ENCODE peak calls at places on chromosomes 2 and 18, in five cellular contexts. Q, R, P, K and F are unnamed samples.

GRCh38 chr2:221747289-221747972 is 175.3 kb upstream of the EPHA4 start:
- DNase-seq in P (no peak), R (no peak), Q (no peak), K (no peak), F (no peak)

GRCh38 chr2:172200495-172201085 is 97.9 kb upstream of the DLX2 start:
- DNase-seq in R (no peak), K (no peak), Q (no peak), P (no peak), F (peak)

GRCh38 chr2:151162185-151162584 is 99.5 kb downstream of the RBM43 start:
- DNase-seq in K (no peak), Q (no peak), P (no peak), R (no peak), F (peak)

GRCh38 chr2:215550331-215550730 is 114.5 kb upstream of the FN1 start:
- DNase-seq in Q (no peak), K (no peak), R (no peak), P (no peak), F (no peak)

GRCh38 chr2:22904126-22904684 is 480.8 kb upstream of the KLHL29 start:
- DNase-seq in K (peak), P (peak), Q (peak), R (peak), F (peak)

GRCh38 chr2:207990784-207991183 is 34.5 kb downstream of the PLEKHM3 start:
- DNase-seq in K (no peak), R (no peak), P (no peak), Q (no peak), F (no peak)

GRCh38 chr2:24272161-24272802 is 88.1 kb downstream of the ITSN2 start:
- DNase-seq in Q (no peak), P (no peak), K (no peak), R (no peak), F (no peak)

GRCh38 chr2:68799615-68800400 is 65.2 kb downstream of the ARHGAP25 start:
- DNase-seq in K (no peak), Q (no peak), R (no peak), P (no peak), F (no peak)

GRCh38 chr18:48991299-48992055 is 40.7 kb upstream of the SMAD7 start:
- DNase-seq in Q (no peak), P (no peak), K (no peak), R (peak), F (no peak)

GRCh38 chr2:171523339-171523931 is 1.2 kb downstream of the CYBRD1 start:
- DNase-seq in K (peak), R (peak), P (peak), Q (peak), F (peak)

GRCh38 chr2:27095745-27096651 is 9.4 kb downstream of the KHK start:
- DNase-seq in R (peak), Q (peak), P (peak), K (peak), F (peak)

GRCh38 chr2:85583667-85584353 is 421 bp upstream of the VAMP5 start:
- DNase-seq in Q (no peak), R (no peak), K (no peak), P (peak), F (no peak)

GRCh38 chr2:10978112-10978670 is 66.5 kb downstream of the KCNF1 start:
- DNase-seq in K (no peak), P (no peak), R (no peak), Q (no peak), F (no peak)

GRCh38 chr2:218259099-218259921 is 1.5 kb upstream of the GPBAR1 start:
- DNase-seq in R (no peak), Q (no peak), K (no peak), P (no peak), F (peak)

GRCh38 chr2:150178591-150178990 is 308.9 kb downstream of the RND3 start:
- DNase-seq in Q (no peak), K (no peak), P (no peak), R (no peak), F (no peak)

GRCh38 chr2:107936427-107937359 is 49.6 kb upstream of the SLC5A7 start:
- DNase-seq in P (no peak), K (no peak), Q (no peak), R (no peak), F (peak)
- TF ChIP-seq CTCF in P (peak), K (peak), Q (peak), R (peak), F (peak)

GRCh38 chr2:30639836-30640235 is 167.4 kb downstream of the CAPN13 start:
- DNase-seq in P (no peak), K (no peak), Q (no peak), R (no peak), F (no peak)
- TF ChIP-seq CTCF in P (no peak), K (no peak), Q (no peak), R (no peak), F (no peak)

GRCh38 chr2:9771481-9772017 is 71.7 kb upstream of the TAF1B start:
- DNase-seq in P (no peak), Q (no peak), R (no peak), K (no peak), F (peak)
- TF ChIP-seq CTCF in P (no peak), Q (no peak), R (no peak), K (no peak), F (peak)

DNA sequence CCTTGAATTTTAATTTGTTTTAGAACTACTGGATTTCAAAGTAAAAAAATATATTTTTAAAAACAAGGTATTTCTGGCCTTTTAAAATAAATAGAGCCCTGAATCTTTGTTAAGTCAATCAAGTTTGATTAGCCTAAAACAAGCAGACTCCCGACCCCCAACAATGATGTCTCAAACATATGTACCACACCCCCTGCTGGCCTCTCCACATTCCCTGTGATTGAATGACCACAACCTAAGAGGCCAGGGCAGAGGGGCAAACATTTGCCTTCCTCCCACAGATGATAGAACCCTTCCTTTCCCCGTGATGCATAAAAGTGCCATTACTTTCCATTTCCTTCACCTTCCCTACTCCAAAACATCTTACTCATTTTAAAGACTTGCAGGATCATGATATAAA is 130.9 kb downstream of the STK39 start:
- DNase-seq in Q (no peak), R (no peak), P (no peak), K (no peak), F (no peak)
- TF ChIP-seq CTCF in Q (no peak), R (no peak), P (no peak), K (no peak), F (peak)

DNA sequence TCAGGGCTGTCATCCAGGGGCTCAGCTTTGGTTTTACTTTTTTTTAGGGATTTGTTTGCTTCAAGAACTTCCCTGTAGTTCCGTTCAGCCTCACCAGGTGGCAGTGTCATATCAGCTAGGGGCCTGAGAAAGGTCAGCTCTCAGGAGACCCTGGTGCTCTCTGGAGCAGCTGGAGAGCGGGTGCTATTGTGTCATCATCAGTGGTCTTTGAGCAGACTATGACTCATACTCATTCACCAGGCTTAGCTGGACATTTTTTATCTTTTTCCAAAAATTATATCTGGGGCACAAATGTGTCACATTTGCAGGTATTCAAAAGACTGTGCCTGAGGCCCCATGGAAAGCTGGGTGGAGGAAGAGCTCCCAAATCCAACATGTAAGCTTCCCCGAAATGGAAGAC is 24.4 kb downstream of the ZNF892 start:
- DNase-seq in Q (peak), K (peak), R (peak), P (peak), F (peak)
- TF ChIP-seq CTCF in Q (peak), K (peak), R (peak), P (peak), F (peak)

DNA sequence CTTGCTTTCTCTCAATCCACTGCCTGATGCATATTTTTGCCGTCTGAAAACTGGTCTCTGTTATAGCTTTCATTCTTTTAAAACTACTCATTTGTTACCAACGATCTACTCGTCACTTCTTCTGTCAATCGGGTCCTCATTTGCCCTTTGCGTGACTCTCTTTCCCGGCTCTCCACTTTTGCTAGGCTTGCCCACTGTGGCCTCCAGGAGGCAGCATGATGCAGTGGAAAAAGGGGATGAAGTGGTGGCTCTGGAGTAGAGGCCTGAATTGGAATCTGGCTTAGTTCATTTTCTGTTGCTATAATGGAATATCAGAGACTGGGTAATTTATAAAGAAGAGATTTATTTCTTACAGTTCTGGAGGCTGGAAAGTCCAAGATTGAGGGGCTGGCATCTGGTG is 15.2 kb downstream of the GDF7 start:
- DNase-seq in P (no peak), R (no peak), K (no peak), Q (no peak), F (no peak)
- TF ChIP-seq CTCF in P (peak), R (peak), K (peak), Q (peak), F (peak)

GRCh38 chr2:102346381-102347130 is 9.0 kb upstream of the IL18R1 start:
- DNase-seq in P (no peak), R (no peak), Q (no peak), K (no peak), F (no peak)

GRCh38 chr2:102345329-102345920 is 10.2 kb upstream of the IL18R1 start:
- DNase-seq in P (no peak), K (no peak), Q (no peak), R (no peak), F (no peak)

GRCh38 chr2:102344397-102344796 is 11.2 kb upstream of the IL18R1 start:
- DNase-seq in Q (no peak), R (no peak), P (no peak), K (no peak), F (no peak)

GRCh38 chr2:102340778-102341177 is 14.8 kb upstream of the IL18R1 start:
- DNase-seq in K (no peak), Q (no peak), P (no peak), R (no peak), F (no peak)

DNA sequence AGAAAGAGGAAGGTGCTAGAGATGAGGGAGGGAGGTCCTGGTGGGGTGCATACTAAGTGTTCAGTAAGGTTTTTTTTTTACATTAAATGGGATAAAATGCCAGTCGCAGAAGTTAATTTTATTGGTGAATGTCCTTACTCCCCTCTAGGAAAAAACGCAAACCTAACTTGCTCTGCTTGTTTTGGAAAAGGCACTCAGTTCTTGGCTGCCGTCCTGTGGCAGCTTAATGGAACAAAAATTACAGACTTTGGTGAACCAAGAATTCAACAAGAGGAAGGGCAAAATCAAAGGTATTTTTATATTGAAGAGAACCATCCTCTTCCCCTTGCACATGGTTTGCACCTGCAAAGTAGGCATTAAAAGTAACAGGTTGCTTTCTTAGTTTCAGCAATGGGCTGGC is 12.7 kb upstream of the IL18R1 start:
- DNase-seq in P (no peak), R (no peak), K (no peak), Q (no peak), F (peak)
- TF ChIP-seq CTCF in P (no peak), R (no peak), K (no peak), Q (no peak), F (peak)

DNA sequence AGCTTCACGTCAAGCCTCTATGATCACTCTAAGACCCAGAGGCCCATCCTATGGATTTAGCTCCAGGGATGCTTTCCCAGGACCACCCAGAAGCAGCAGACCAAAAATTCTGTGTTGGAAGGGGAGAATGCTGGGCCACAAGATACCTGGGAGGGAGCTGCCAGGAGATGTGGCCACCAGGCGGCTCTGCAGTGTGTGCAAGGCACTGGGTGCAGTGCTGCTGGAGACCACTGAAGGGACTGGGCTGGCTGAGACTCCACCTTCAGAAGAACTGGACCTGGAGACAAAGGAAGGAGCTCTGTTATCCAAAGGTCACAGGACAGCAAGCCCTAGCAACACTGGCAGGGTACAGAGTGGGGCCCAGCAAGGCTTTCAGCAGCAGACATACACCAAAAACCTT is 34.0 kb downstream of the KANSL3 start:
- DNase-seq in R (no peak), K (no peak), Q (no peak), P (no peak), F (no peak)
- TF ChIP-seq CTCF in R (no peak), K (no peak), Q (no peak), P (no peak), F (peak)

DNA sequence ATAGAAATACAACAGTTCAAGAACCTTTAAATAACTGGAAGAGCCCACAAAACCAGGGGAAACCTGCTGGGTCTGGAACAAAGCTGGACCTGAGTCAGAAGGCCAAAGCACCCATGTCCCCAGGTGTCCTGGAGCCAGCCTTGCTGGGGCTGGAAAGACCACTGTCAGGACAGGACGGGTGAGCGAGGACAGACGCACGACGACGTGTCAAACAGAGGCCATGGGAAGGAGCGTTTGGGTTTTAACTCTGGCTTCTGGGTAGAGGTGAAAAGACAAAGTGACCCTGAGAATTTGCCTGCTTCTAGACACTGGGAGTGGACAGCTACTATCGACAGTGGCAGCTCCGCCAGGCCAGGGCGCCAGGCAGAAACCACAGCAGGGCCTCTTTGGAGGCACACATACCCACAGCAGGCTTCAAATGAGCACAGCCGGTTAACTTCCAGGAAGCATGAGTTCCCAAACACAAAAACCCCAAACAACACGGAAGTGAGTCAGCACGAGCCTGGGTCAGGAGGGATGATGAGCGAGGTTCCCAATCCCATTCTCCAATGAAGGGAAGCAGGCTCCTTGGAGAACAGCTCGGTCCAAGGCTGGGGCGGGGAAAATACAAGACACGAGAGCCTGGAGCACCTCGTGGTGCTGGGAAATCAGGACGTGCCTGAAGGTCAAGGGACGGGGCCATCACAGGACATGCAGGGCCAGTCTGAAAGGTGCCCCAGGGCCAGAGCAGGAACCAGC is 208.0 kb downstream of the TWIST2 start:
- DNase-seq in R (no peak), K (no peak), Q (no peak), P (no peak), F (peak)
- TF ChIP-seq CTCF in R (no peak), K (no peak), Q (no peak), P (no peak), F (no peak)